ENCODE peak calls at places on chromosomes 3 and 15, in four cellular contexts. I is HCT116, H is upper lobe of left lung, U is stomach. M is an unnamed sample.
A peak's percentile ranks its signal among the peaks of the same experiment; 100 is the strongest.

GRCh38 chr3:12454076-12454807 is 30.0 kb upstream of the TSEN2 start:
- DNase-seq in I (no peak), H (no peak), U (no peak), M (peak; percentile 10)

GRCh38 chr3:129481783-129482332 is 41.8 kb downstream of the IFT122 start:
- DNase-seq in I (no peak), H (no peak), U (peak; percentile 29), M (peak; percentile 82)

GRCh38 chr3:194731496-194732073 is 45.9 kb downstream of the FAM43A start:
- DNase-seq in I (no peak), H (no peak), U (no peak), M (no peak)

GRCh38 chr3:6321999-6322398 is 538.9 kb upstream of the GRM7 start:
- DNase-seq in I (peak; percentile 1), H (no peak), U (no peak), M (no peak)

GRCh38 chr3:167976880-167977498 is 118.7 kb downstream of the GOLIM4 start:
- DNase-seq in I (no peak), H (no peak), U (no peak), M (no peak)

GRCh38 chr3:60514085-60514649 is 737.1 kb downstream of the FHIT start:
- DNase-seq in I (no peak), H (no peak), U (no peak), M (no peak)

GRCh38 chr3:13887746-13888300 is 8.0 kb upstream of the WNT7A start:
- DNase-seq in I (no peak), H (no peak), U (no peak), M (no peak)

GRCh38 chr15:96326551-96327154 is 3.8 kb upstream of the NR2F2 start:
- DNase-seq in I (no peak), H (no peak), U (peak; percentile 61), M (peak; percentile 86)

GRCh38 chr15:57708047-57708446 is 1.5 kb downstream of the POLR2M start:
- DNase-seq in I (no peak), H (no peak), U (no peak), M (no peak)

GRCh38 chr15:77870195-77871065 is 207.1 kb downstream of the TBC1D2B start:
- DNase-seq in I (peak; percentile 59), H (peak; percentile 31), U (peak; percentile 76), M (peak; percentile 68)

GRCh38 chr3:77655421-77655820 is 615.5 kb downstream of the ROBO2 start:
- DNase-seq in I (no peak), H (no peak), U (no peak), M (no peak)

GRCh38 chr3:11944052-11944673 is 60.0 kb upstream of the SYN2 start:
- DNase-seq in I (peak; percentile 70), H (no peak), U (peak; percentile 28), M (no peak)

GRCh38 chr3:177150218-177150916 is 46.9 kb downstream of the TBL1XR1 start:
- DNase-seq in I (no peak), H (no peak), U (no peak), M (no peak)

GRCh38 chr3:50666801-50667200 is 7.9 kb upstream of the DOCK3 start:
- DNase-seq in I (no peak), H (no peak), U (no peak), M (no peak)

GRCh38 chr15:101206173-101206572 is 45.7 kb downstream of the CHSY1 start:
- DNase-seq in I (no peak), H (peak; percentile 44), U (no peak), M (no peak)

GRCh38 chr3:76370749-76371148 is 585.4 kb upstream of the ZNF717 start:
- DNase-seq in I (no peak), H (no peak), U (no peak), M (no peak)

GRCh38 chr3:33016846-33017405 is 65.5 kb downstream of the CCR4 start:
- DNase-seq in I (no peak), H (no peak), U (no peak), M (no peak)

GRCh38 chr15:101137312-101137940 is 114.4 kb downstream of the CHSY1 start:
- DNase-seq in I (no peak), H (peak; percentile 41), U (no peak), M (no peak)

GRCh38 chr15:60379466-60380274 is 18.1 kb downstream of the ANXA2 start:
- DNase-seq in I (peak; percentile 81), H (no peak), U (no peak), M (no peak)

GRCh38 chr15:35306361-35306981 is 221.4 kb upstream of the NANOGP8 start:
- DNase-seq in I (peak; percentile 18), H (no peak), U (no peak), M (no peak)

GRCh38 chr3:130377960-130378676 is 32.6 kb downstream of the COL6A5 start:
- DNase-seq in I (no peak), H (no peak), U (no peak), M (no peak)

GRCh38 chr3:16883057-16883725 is 1.6 kb upstream of the PLCL2 start:
- DNase-seq in I (no peak), H (no peak), U (no peak), M (no peak)

GRCh38 chr3:43206632-43207031 is 79.7 kb upstream of the SNRK start:
- DNase-seq in I (no peak), H (no peak), U (no peak), M (no peak)

GRCh38 chr3:9270704-9271103 is 21.3 kb upstream of the SRGAP3 start:
- DNase-seq in I (no peak), H (no peak), U (no peak), M (no peak)

GRCh38 chr3:17639765-17640164 is 102.7 kb downstream of the TBC1D5 start:
- DNase-seq in I (peak; percentile 69), H (peak; percentile 38), U (no peak), M (no peak)

GRCh38 chr3:186516645-186517044 is 27.5 kb downstream of the CRYGS start:
- DNase-seq in I (no peak), H (no peak), U (no peak), M (no peak)

GRCh38 chr3:89847955-89848354 is 740.5 kb downstream of the EPHA3 start:
- DNase-seq in I (no peak), H (no peak), U (no peak), M (no peak)

GRCh38 chr3:13535905-13536304 is 13.0 kb upstream of the FBLN2 start:
- DNase-seq in I (no peak), H (no peak), U (no peak), M (peak; percentile 73)

GRCh38 chr3:133377396-133377795 is 22.5 kb upstream of the BFSP2 start:
- DNase-seq in I (no peak), H (no peak), U (no peak), M (no peak)

GRCh38 chr3:192700885-192701284 is 26.5 kb downstream of the FGF12 start:
- DNase-seq in I (no peak), H (no peak), U (no peak), M (no peak)

GRCh38 chr15:68618339-68619302 is 39.8 kb downstream of the CORO2B start:
- DNase-seq in I (no peak), H (no peak), U (no peak), M (no peak)

GRCh38 chr3:152857082-152857481 is 22.2 kb downstream of the P2RY1 start:
- DNase-seq in I (no peak), H (peak; percentile 55), U (no peak), M (no peak)

GRCh38 chr15:40257656-40258450 is 19.0 kb downstream of the PAK6 start:
- DNase-seq in I (no peak), H (no peak), U (no peak), M (no peak)

GRCh38 chr15:31558840-31559239 is 232.2 kb downstream of the KLF13 start:
- DNase-seq in I (no peak), H (no peak), U (no peak), M (no peak)

DNA sequence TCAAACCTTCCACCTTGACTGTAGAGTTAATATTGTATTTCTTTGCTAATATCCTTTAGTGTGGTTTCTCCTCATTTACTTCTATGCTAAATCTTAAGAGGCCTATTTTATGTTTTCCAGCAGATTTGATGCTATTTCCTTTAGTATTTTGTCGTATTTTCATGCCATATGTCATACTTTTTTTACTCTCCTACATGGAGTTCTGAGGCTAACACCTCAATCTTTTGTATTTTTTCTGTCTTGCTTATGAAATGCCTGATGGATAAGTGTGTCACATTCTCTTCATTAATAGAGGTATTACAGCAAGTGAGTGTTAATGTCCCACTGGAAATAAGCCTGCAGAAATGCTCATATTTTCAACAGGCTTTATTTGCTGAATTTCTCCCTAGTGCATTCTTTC is 63.1 kb downstream of the DIPK2A start:
- DNase-seq in I (no peak), H (no peak), U (no peak), M (no peak)
- TF ChIP-seq POLR2AphosphoS5 in I (no peak), H (no peak), U (no peak), M (no peak)

DNA sequence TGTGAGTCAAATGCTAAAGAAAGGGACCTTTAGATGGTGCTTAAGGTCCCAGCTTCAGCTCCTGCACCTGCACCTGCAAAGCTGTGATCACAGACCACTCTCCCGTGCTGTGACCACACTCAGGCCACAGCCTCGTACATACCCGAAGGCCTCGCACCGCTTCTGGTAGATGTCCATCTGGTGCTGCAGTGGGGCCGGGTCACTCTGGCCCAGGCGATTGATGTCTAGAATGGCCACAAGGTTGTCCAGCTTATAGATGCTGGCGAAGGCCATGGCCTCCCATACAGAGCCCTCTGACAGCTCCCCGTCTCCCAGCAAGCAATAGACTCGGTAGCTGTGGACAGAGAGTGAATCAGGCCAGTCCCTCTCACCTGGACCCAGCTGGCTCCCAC is 21.0 kb downstream of the TKT start:
- DNase-seq in I (no peak), H (no peak), U (no peak), M (no peak)
- H3K4me3 ChIP-seq in I (no peak overlapping the region), H (no peak overlapping the region), U (no peak overlapping the region), M (no peak overlapping the region)

GRCh38 chr15:27092404-27092803 is 121.4 kb downstream of the GABRG3 start:
- DNase-seq in I (no peak), H (no peak), U (no peak), M (no peak)
- TF ChIP-seq POLR2AphosphoS5 in I (no peak), H (no peak), U (no peak), M (no peak)

DNA sequence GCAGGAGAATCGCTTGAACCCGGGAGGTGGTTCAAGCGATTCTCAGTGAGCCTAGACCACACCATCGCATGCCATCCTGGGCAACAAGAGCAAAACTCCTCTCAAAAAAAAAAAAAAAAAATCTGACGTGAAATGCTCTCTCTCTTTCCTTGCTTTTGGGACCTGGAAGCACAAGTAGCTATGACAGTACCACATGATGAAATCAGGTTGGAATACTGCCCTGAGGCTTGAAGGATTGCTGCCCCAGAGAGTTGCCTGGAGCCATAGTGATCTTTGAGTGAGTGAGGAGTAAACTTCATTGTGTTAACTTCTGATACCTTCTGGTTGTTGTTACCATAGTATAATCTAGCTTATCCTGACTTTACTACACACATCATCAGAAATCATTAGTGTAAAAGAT is 23.3 kb downstream of the AKAP13 start:
- DNase-seq in I (no peak), H (peak; percentile 45), U (no peak), M (no peak)
- H3K4me3 ChIP-seq in I (no peak overlapping the region), H (no peak overlapping the region), U (no peak overlapping the region), M (no peak overlapping the region)

GRCh38 chr3:174596447-174596982 is 262.6 kb upstream of the NAALADL2 start:
- DNase-seq in I (no peak), H (no peak), U (no peak), M (no peak)
- TF ChIP-seq POLR2AphosphoS5 in I (no peak), H (no peak), U (no peak), M (no peak)

DNA sequence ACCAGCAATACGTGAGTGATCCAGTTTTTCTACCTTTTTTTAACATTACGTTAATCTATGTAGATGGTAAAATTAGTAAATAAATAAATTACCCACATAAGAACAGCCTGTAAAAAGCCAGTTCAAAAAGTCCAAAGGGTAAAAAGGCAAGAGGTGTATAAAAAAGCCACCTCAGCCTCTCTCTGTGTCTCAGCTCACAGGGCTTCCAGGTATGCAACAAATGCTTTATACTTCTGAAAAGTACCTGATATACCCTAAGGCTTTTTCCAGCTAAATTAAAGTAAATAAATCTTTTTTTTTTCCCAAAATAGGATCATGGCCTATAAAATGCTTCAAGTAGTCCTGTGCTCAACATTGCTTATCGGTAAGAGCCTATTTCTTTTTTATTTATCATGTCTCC is at the start of gene C3orf85:
- DNase-seq in I (no peak), H (no peak), U (no peak), M (no peak)
- H3K4me3 ChIP-seq in I (no peak within 1 kb of the TSS), H (no peak within 1 kb of the TSS), U (no peak within 1 kb of the TSS), M (no peak within 1 kb of the TSS)

GRCh38 chr3:15007681-15008141 is 57.4 kb downstream of the MRPS25 start:
- DNase-seq in I (no peak), H (no peak), U (no peak), M (no peak)
- TF ChIP-seq POLR2AphosphoS5 in I (no peak), H (no peak), U (no peak), M (no peak)

M was measured in sigmoid colon.